ENCODE peak calls at places on chromosome 22, in four cellular contexts. One of them, this sample, is unnamed.

GRCh38 chr22:33539902-33540751 is 380.1 kb downstream of the LARGE1 start:
- DNase-seq in HCEC 1CT: no peak
- DNase-seq in HFFc6: no peak
- DNase-seq in Panc1: no peak
- DNase-seq in this sample: peak; percentile 90

GRCh38 chr22:46087816-46088277 is 62.5 kb upstream of the PPARA start:
- DNase-seq in HCEC 1CT: peak; percentile 92
- DNase-seq in HFFc6: peak; percentile 88
- DNase-seq in Panc1: no peak
- DNase-seq in this sample: peak; percentile 77

GRCh38 chr22:17629167-17629489 is 579 bp upstream of the ATP6V1E1 start:
- DNase-seq in HCEC 1CT: no peak
- DNase-seq in HFFc6: no peak
- DNase-seq in Panc1: no peak
- DNase-seq in this sample: no peak

GRCh38 chr22:42142771-42143461 is 12.3 kb upstream of the CYP2D6 start:
- DNase-seq in HCEC 1CT: no peak
- DNase-seq in HFFc6: no peak
- DNase-seq in Panc1: no peak
- DNase-seq in this sample: no peak

GRCh38 chr22:24938741-24939341 is 7.7 kb downstream of the LHFPL7 start:
- DNase-seq in HCEC 1CT: peak; percentile 11
- DNase-seq in HFFc6: peak; percentile 20
- DNase-seq in Panc1: no peak
- DNase-seq in this sample: peak; percentile 63

GRCh38 chr22:49010086-49010863 is 817.4 kb downstream of the BRD1 start:
- DNase-seq in HCEC 1CT: no peak
- DNase-seq in HFFc6: no peak
- DNase-seq in Panc1: no peak
- DNase-seq in this sample: no peak

GRCh38 chr22:23177197-23177596 is 3.1 kb upstream of the BCR start:
- DNase-seq in HCEC 1CT: no peak
- DNase-seq in HFFc6: no peak
- DNase-seq in Panc1: no peak
- DNase-seq in this sample: no peak

GRCh38 chr22:44437493-44438015 is 60.5 kb downstream of the RTL6 start:
- DNase-seq in HCEC 1CT: no peak
- DNase-seq in HFFc6: no peak
- DNase-seq in Panc1: no peak
- DNase-seq in this sample: no peak

GRCh38 chr22:19325296-19325950 is 33.9 kb upstream of the CLTCL1 start:
- DNase-seq in HCEC 1CT: peak; percentile 81
- DNase-seq in HFFc6: peak; percentile 5
- DNase-seq in Panc1: no peak
- DNase-seq in this sample: no peak

GRCh38 chr22:24141586-24141985 is 39.7 kb upstream of the SUSD2 start:
- DNase-seq in HCEC 1CT: peak; percentile 72
- DNase-seq in HFFc6: peak; percentile 32
- DNase-seq in Panc1: no peak
- DNase-seq in this sample: no peak

GRCh38 chr22:50630376-50630775 is 2.4 kb upstream of the ARSA start:
- DNase-seq in HCEC 1CT: no peak
- DNase-seq in HFFc6: no peak
- DNase-seq in Panc1: no peak
- DNase-seq in this sample: no peak

GRCh38 chr22:49046546-49047305 is 780.9 kb downstream of the BRD1 start:
- DNase-seq in HCEC 1CT: no peak
- DNase-seq in HFFc6: no peak
- DNase-seq in Panc1: no peak
- DNase-seq in this sample: peak; percentile 43

GRCh38 chr22:39489094-39490068 is 12.7 kb upstream of the MIEF1 start:
- DNase-seq in HCEC 1CT: no peak
- DNase-seq in HFFc6: no peak
- DNase-seq in Panc1: no peak
- DNase-seq in this sample: no peak

GRCh38 chr22:37244114-37244921 is at the start of gene RAC2:
- DNase-seq in HCEC 1CT: no peak
- DNase-seq in HFFc6: no peak
- DNase-seq in Panc1: no peak
- DNase-seq in this sample: peak; percentile 32

GRCh38 chr22:40687706-40688105 is 8.4 kb downstream of the MCHR1 start:
- DNase-seq in HCEC 1CT: no peak
- DNase-seq in HFFc6: no peak
- DNase-seq in Panc1: no peak
- DNase-seq in this sample: no peak

GRCh38 chr22:17120711-17121234 is 387 bp downstream of the TMEM121B start:
- DNase-seq in HCEC 1CT: no peak
- DNase-seq in HFFc6: no peak
- DNase-seq in Panc1: no peak
- DNase-seq in this sample: no peak

GRCh38 chr22:26174280-26174679 is 5.0 kb downstream of the SEZ6L start:
- DNase-seq in HCEC 1CT: no peak
- DNase-seq in HFFc6: peak; percentile 15
- DNase-seq in Panc1: no peak
- DNase-seq in this sample: peak; percentile 2